ENCODE peak calls at places on chromosome 15, in four cellular contexts. One of them, this sample, is unnamed. For H3K4me1, the result is how much of the 10 kb centered on the place peaks cover.

GRCh38 chr15:73950479-73951043 is 24.3 kb downstream of the LOXL1 start:
- DNase-seq in HCT116: no peak
- DNase-seq in vagina: no peak
- DNase-seq in GM23248: peak
- DNase-seq in this sample: peak

GRCh38 chr15:48062476-48062875 is 58.3 kb upstream of the SLC24A5 start:
- DNase-seq in HCT116: no peak
- DNase-seq in vagina: no peak
- DNase-seq in GM23248: no peak
- DNase-seq in this sample: no peak

GRCh38 chr15:49962044-49962602 is 156.9 kb downstream of the ATP8B4 start:
- DNase-seq in HCT116: no peak
- DNase-seq in vagina: no peak
- DNase-seq in GM23248: peak
- DNase-seq in this sample: no peak

GRCh38 chr15:67574981-67575632 is 32.6 kb downstream of the MAP2K5 start:
- DNase-seq in HCT116: no peak
- DNase-seq in vagina: no peak
- DNase-seq in GM23248: peak
- DNase-seq in this sample: no peak

GRCh38 chr15:43143203-43143941 is 10.0 kb downstream of the TMEM62 start:
- DNase-seq in HCT116: no peak
- DNase-seq in vagina: no peak
- DNase-seq in GM23248: no peak
- DNase-seq in this sample: no peak

GRCh38 chr15:63551400-63551799 is 45.8 kb upstream of the FBXL22 start:
- DNase-seq in HCT116: no peak
- DNase-seq in vagina: no peak
- DNase-seq in GM23248: peak
- DNase-seq in this sample: no peak

GRCh38 chr15:77239892-77240608 is 169.1 kb upstream of the TSPAN3 start:
- DNase-seq in HCT116: no peak
- DNase-seq in vagina: no peak
- DNase-seq in GM23248: peak
- DNase-seq in this sample: no peak

GRCh38 chr15:44536298-44536961 is 517 bp upstream of the EIF3J start:
- DNase-seq in HCT116: peak
- DNase-seq in vagina: peak
- DNase-seq in GM23248: peak
- DNase-seq in this sample: peak

GRCh38 chr15:32641517-32642059 is at the start of gene SCG5:
- DNase-seq in HCT116: no peak
- DNase-seq in vagina: no peak
- DNase-seq in GM23248: no peak
- DNase-seq in this sample: peak

GRCh38 chr15:40436116-40436891 is 4.4 kb upstream of the BAHD1 start:
- DNase-seq in HCT116: no peak
- DNase-seq in vagina: no peak
- DNase-seq in GM23248: peak
- DNase-seq in this sample: peak

GRCh38 chr15:34691024-34691423 is 63.8 kb downstream of the GJD2 start:
- DNase-seq in HCT116: no peak
- DNase-seq in vagina: no peak
- DNase-seq in GM23248: peak
- DNase-seq in this sample: no peak

GRCh38 chr15:24269166-24269571 is 406.4 kb upstream of the NPAP1 start:
- DNase-seq in HCT116: no peak
- DNase-seq in vagina: no peak
- DNase-seq in GM23248: no peak
- DNase-seq in this sample: no peak

GRCh38 chr15:54506977-54507524 is 528.8 kb downstream of the UNC13C start:
- DNase-seq in HCT116: no peak
- DNase-seq in vagina: no peak
- DNase-seq in GM23248: no peak
- DNase-seq in this sample: no peak

GRCh38 chr15:67064607-67065530 is 533 bp upstream of the SMAD3 start:
- DNase-seq in HCT116: no peak
- DNase-seq in vagina: no peak
- DNase-seq in GM23248: no peak
- DNase-seq in this sample: peak

GRCh38 chr15:40095381-40096093 is 13.1 kb downstream of the BMF start:
- DNase-seq in HCT116: no peak
- DNase-seq in vagina: no peak
- DNase-seq in GM23248: no peak
- DNase-seq in this sample: no peak

GRCh38 chr15:97893988-97894387 is 66.5 kb upstream of the ARRDC4 start:
- DNase-seq in HCT116: no peak
- DNase-seq in vagina: no peak
- DNase-seq in GM23248: no peak
- DNase-seq in this sample: no peak

GRCh38 chr15:80228959-80229610 is 22.9 kb downstream of the CTXND1 start:
- DNase-seq in HCT116: no peak
- DNase-seq in vagina: no peak
- DNase-seq in GM23248: peak
- DNase-seq in this sample: no peak

GRCh38 chr15:71465109-71465508 is 345.2 kb upstream of the NR2E3 start:
- DNase-seq in HCT116: no peak
- DNase-seq in vagina: no peak
- DNase-seq in GM23248: no peak
- DNase-seq in this sample: no peak

GRCh38 chr15:52406601-52407000 is 111.0 kb upstream of the MYO5C start:
- DNase-seq in HCT116: no peak
- DNase-seq in vagina: no peak
- DNase-seq in GM23248: no peak
- DNase-seq in this sample: no peak

GRCh38 chr15:88476635-88477038 is 9.1 kb downstream of the MRPS11 start:
- DNase-seq in HCT116: peak
- DNase-seq in vagina: no peak
- DNase-seq in GM23248: peak
- DNase-seq in this sample: no peak

GRCh38 chr15:22855791-22856190 is 17.3 kb downstream of the NIPA2 start:
- DNase-seq in HCT116: no peak
- DNase-seq in vagina: no peak
- DNase-seq in GM23248: no peak
- DNase-seq in this sample: no peak

GRCh38 chr15:71945012-71945411 is 134.7 kb downstream of the NR2E3 start:
- DNase-seq in HCT116: no peak
- DNase-seq in vagina: no peak
- DNase-seq in GM23248: peak
- DNase-seq in this sample: no peak

GRCh38 chr15:97692317-97693015 is 268.0 kb upstream of the ARRDC4 start:
- DNase-seq in HCT116: no peak
- DNase-seq in vagina: no peak
- DNase-seq in GM23248: no peak
- DNase-seq in this sample: no peak

GRCh38 chr15:74519311-74519710 is 21.7 kb upstream of the ARID3B start:
- DNase-seq in HCT116: no peak
- DNase-seq in vagina: no peak
- DNase-seq in GM23248: peak
- DNase-seq in this sample: no peak

GRCh38 chr15:89328398-89329254 is 6.0 kb downstream of the POLG start:
- DNase-seq in HCT116: no peak
- DNase-seq in vagina: no peak
- DNase-seq in GM23248: no peak
- DNase-seq in this sample: no peak

GRCh38 chr15:95277266-95277665 is 1045.9 kb downstream of the MCTP2 start:
- DNase-seq in HCT116: no peak
- DNase-seq in vagina: no peak
- DNase-seq in GM23248: peak
- DNase-seq in this sample: no peak

GRCh38 chr15:67135494-67135893 is 70.1 kb downstream of the SMAD3 start:
- DNase-seq in HCT116: no peak
- DNase-seq in vagina: no peak
- DNase-seq in GM23248: peak
- DNase-seq in this sample: no peak

GRCh38 chr15:70853855-70854668 is at the start of gene LARP6:
- DNase-seq in HCT116: no peak
- DNase-seq in vagina: no peak
- DNase-seq in GM23248: peak
- DNase-seq in this sample: no peak

GRCh38 chr15:73598540-73599195 is 34.5 kb downstream of the NPTN start:
- DNase-seq in HCT116: no peak
- DNase-seq in vagina: no peak
- DNase-seq in GM23248: peak
- DNase-seq in this sample: no peak

GRCh38 chr15:50202003-50202402 is 20.0 kb downstream of the SLC27A2 start:
- DNase-seq in HCT116: no peak
- DNase-seq in vagina: no peak
- DNase-seq in GM23248: no peak
- DNase-seq in this sample: no peak

GRCh38 chr15:71791975-71792374 is 18.4 kb upstream of the NR2E3 start:
- DNase-seq in HCT116: no peak
- DNase-seq in vagina: no peak
- DNase-seq in GM23248: no peak
- DNase-seq in this sample: peak

GRCh38 chr15:32803631-32804030 is 85.8 kb downstream of the GREM1 start:
- DNase-seq in HCT116: no peak
- DNase-seq in vagina: no peak
- DNase-seq in GM23248: peak
- DNase-seq in this sample: no peak

GRCh38 chr15:81786776-81787175 is 259.0 kb downstream of the MEX3B start:
- DNase-seq in HCT116: no peak
- DNase-seq in vagina: no peak
- DNase-seq in GM23248: no peak
- DNase-seq in this sample: no peak

GRCh38 chr15:69388259-69388658 is 25.9 kb upstream of the KIF23 start:
- DNase-seq in HCT116: no peak
- DNase-seq in vagina: no peak
- DNase-seq in GM23248: peak
- DNase-seq in this sample: peak

GRCh38 chr15:68503791-68504720 is 72.1 kb upstream of the ITGA11 start:
- DNase-seq in HCT116: no peak
- DNase-seq in vagina: no peak
- DNase-seq in GM23248: no peak
- DNase-seq in this sample: no peak

GRCh38 chr15:81666828-81667227 is 292.8 kb upstream of the TMC3 start:
- DNase-seq in HCT116: no peak
- DNase-seq in vagina: no peak
- DNase-seq in GM23248: no peak
- DNase-seq in this sample: no peak

GRCh38 chr15:85543741-85544155 is 163.3 kb downstream of the AKAP13 start:
- DNase-seq in HCT116: no peak
- DNase-seq in vagina: no peak
- DNase-seq in GM23248: no peak
- DNase-seq in this sample: no peak
- H3K27ac ChIP-seq in HCT116: no peak
- H3K27ac ChIP-seq in vagina: peak
- H3K27ac ChIP-seq in GM23248: no peak
- H3K27ac ChIP-seq in this sample: no peak

GRCh38 chr15:56719774-56720555 is 13.3 kb downstream of the ZNF280D start:
- DNase-seq in HCT116: no peak
- DNase-seq in vagina: no peak
- DNase-seq in GM23248: peak
- DNase-seq in this sample: no peak
- H3K4me1 ChIP-seq in HCT116: under half
- H3K4me1 ChIP-seq in vagina: half or more
- H3K4me1 ChIP-seq in GM23248: under half
- H3K4me1 ChIP-seq in this sample: under half

DNA sequence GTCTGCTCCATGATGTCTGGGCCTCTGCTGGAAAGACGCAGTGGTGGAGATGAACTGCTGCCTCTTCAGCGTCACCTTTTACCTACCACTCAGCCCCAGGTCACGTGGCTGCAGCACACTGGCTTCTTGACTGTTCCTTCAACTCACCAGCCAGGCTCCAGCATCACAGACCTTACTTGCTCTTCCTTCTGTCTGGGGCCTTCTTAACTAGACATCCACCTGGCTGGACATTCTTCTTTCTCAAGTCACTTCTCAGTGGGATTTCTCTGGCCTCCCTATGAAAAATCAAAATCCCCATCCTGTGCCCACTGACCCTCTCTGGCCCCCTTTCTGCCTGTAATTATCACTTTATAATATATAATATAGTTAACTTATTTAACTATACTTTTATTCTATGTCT is 29.7 kb upstream of the NSMCE3 start:
- DNase-seq in HCT116: no peak
- DNase-seq in vagina: no peak
- DNase-seq in GM23248: no peak
- DNase-seq in this sample: no peak
- H3K27ac ChIP-seq in HCT116: no peak
- H3K27ac ChIP-seq in vagina: no peak
- H3K27ac ChIP-seq in GM23248: no peak
- H3K27ac ChIP-seq in this sample: no peak

GRCh38 chr15:101192081-101192480 is 59.8 kb downstream of the CHSY1 start:
- DNase-seq in HCT116: no peak
- DNase-seq in vagina: no peak
- DNase-seq in GM23248: no peak
- DNase-seq in this sample: no peak
- H3K4me1 ChIP-seq in HCT116: under half
- H3K4me1 ChIP-seq in vagina: half or more
- H3K4me1 ChIP-seq in GM23248: half or more
- H3K4me1 ChIP-seq in this sample: half or more

GRCh38 chr15:64692166-64692565 is 83.2 kb downstream of the RBPMS2 start:
- DNase-seq in HCT116: no peak
- DNase-seq in vagina: no peak
- DNase-seq in GM23248: no peak
- DNase-seq in this sample: no peak
- H3K27ac ChIP-seq in HCT116: no peak
- H3K27ac ChIP-seq in vagina: peak
- H3K27ac ChIP-seq in GM23248: peak
- H3K27ac ChIP-seq in this sample: no peak

This sample was measured in RWPE2.